ENCODE peak calls at places on chromosomes 6 and 20, in five cellular contexts. I is fibroblast of lung, P is mammary epithelial cell, R is PC-9, L is PC-3. N is an unnamed sample.

GRCh38 chr20:9981834-9982233 is 53.0 kb upstream of the ANKEF1 start:
- DNase-seq in I (peak; percentile 77), P (no peak), R (no peak), L (no peak), N (no peak)

GRCh38 chr6:166636191-166636938 is 9.3 kb upstream of the RPS6KA2 start:
- DNase-seq in I (no peak), P (no peak), R (no peak), L (no peak), N (no peak)

GRCh38 chr20:20446001-20446400 is 78.1 kb downstream of the INSM1 start:
- DNase-seq in I (no peak), P (no peak), R (no peak), L (no peak), N (no peak)

GRCh38 chr6:82525775-82526515 is 162.3 kb downstream of the TPBG start:
- DNase-seq in I (no peak), P (no peak), R (no peak), L (no peak), N (no peak)

GRCh38 chr6:45398075-45398817 is 20.5 kb upstream of the SUPT3H start:
- DNase-seq in I (no peak), P (peak; percentile 81), R (no peak), L (peak; percentile 94), N (peak; percentile 44)

GRCh38 chr6:166999145-166999844 is at the start of gene CEP43:
- DNase-seq in I (peak; percentile 95), P (peak; percentile 94), R (peak; percentile 89), L (peak; percentile 91), N (no peak)

GRCh38 chr6:90534337-90535025 is 52.4 kb downstream of the MAP3K7 start:
- DNase-seq in I (no peak), P (no peak), R (no peak), L (no peak), N (no peak)

GRCh38 chr6:94323853-94324252 is 904.5 kb upstream of the EPHA7 start:
- DNase-seq in I (peak; percentile 7), P (no peak), R (peak; percentile 1), L (peak; percentile 17), N (no peak)

GRCh38 chr6:148074291-148074690 is 268.3 kb upstream of the SASH1 start:
- DNase-seq in I (no peak), P (no peak), R (no peak), L (no peak), N (no peak)

GRCh38 chr20:53738039-53738944 is 144.7 kb upstream of the ZNF217 start:
- DNase-seq in I (peak; percentile 88), P (peak; percentile 78), R (peak; percentile 85), L (peak; percentile 98), N (no peak)

GRCh38 chr6:152201134-152201533 is 393.7 kb downstream of the ESR1 start:
- DNase-seq in I (no peak), P (no peak), R (no peak), L (no peak), N (no peak)

GRCh38 chr6:16524380-16524707 is 236.9 kb downstream of the ATXN1 start:
- DNase-seq in I (peak; percentile 39), P (peak; percentile 44), R (no peak), L (no peak), N (no peak)

DNA sequence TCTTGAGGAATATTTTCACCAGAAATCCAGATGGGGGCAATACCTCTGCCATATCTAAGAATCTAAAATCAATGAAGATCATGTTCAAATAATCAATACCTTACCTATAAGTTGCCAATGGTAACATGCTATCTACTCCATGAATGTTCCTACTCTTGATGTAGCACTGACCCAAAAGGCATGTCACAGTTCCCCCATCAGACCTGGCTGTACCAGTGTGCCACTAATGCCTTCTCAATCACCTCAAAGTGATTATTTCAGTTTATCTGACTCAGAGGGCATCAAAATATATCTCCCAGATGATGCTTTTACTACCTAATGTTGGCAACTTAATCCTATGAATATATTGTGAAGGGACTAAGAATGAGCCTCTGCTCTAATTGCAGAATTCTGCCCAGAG is 5.5 kb downstream of the PDCD2 start:
- DNase-seq in I (no peak), P (no peak), R (no peak), L (no peak), N (no peak)
- H2AFZ ChIP-seq in I (no peak overlapping the region), P (no peak overlapping the region), R (no peak overlapping the region), L (no peak overlapping the region), N (no peak overlapping the region)

GRCh38 chr6:163438940-163439335 is 24.4 kb downstream of the QKI start:
- DNase-seq in I (no peak), P (no peak), R (no peak), L (no peak), N (no peak)
- H4K20me1 ChIP-seq in I (peaks cover 2% of the 10 kb centered on the region), P (no peaks in the 10 kb centered on the region), R (peaks cover 91% of the 10 kb centered on the region), L (peaks cover 60% of the 10 kb centered on the region), N (peaks cover 12% of the 10 kb centered on the region)

GRCh38 chr6:133241901-133242760 is 974 bp downstream of the EYA4 start:
- DNase-seq in I (peak; percentile 69), P (peak; percentile 35), R (peak; percentile 31), L (no peak), N (no peak)

GRCh38 chr6:133244502-133244901 is 3.3 kb downstream of the EYA4 start:
- DNase-seq in I (peak; percentile 63), P (no peak), R (no peak), L (no peak), N (no peak)

GRCh38 chr6:133241088-133241900 is at the start of gene EYA4:
- DNase-seq in I (peak; percentile 81), P (peak; percentile 19), R (peak; percentile 57), L (peak; percentile 62), N (no peak)

GRCh38 chr6:133243723-133244122 is 2.6 kb downstream of the EYA4 start:
- DNase-seq in I (peak; percentile 30), P (no peak), R (no peak), L (no peak), N (no peak)

GRCh38 chr6:133242761-133243590 is 1.8 kb downstream of the EYA4 start:
- DNase-seq in I (peak; percentile 64), P (no peak), R (peak; percentile 15), L (no peak), N (no peak)
- TF ChIP-seq EZH2 in I (peak; percentile 67), P (peak; percentile 78), R (no peak), L (no peak), N (peak; percentile 75)

DNA sequence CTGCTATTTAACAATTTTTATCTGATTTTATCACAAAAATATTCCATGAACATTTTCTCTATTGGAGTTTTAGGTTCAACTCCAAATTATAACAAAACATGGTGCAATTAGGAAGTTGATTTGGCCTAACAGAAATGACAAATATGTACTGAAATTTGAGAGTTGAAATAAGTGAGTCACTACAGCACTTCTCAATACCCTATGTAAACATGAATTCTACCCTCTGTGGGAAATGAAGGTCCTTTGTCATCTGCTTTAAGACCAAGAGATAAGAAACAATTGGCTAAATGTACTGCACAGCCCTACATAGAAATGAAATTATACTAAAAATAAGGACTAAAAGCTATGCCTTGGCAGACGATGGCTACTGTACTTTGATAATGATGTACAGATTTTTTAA is 86.2 kb upstream of the BEND6 start:
- DNase-seq in I (peak; percentile 92), P (peak; percentile 57), R (no peak), L (peak; percentile 85), N (no peak)
- H2AFZ ChIP-seq in I (no peak overlapping the region), P (no peak overlapping the region), R (no peak overlapping the region), L (no peak overlapping the region), N (no peak overlapping the region)